ENCODE peak calls at places on chromosomes 16 and 17, in seven cellular contexts. E is PC-9, R is PC-3, D is mammary epithelial cell, O is fibroblast of lung, L is neural progenitor cell, K is GM23338. N is an unnamed sample. For H4K20me1, the result is how much of the 10 kb centered on the place peaks cover.

GRCh38 chr17:13104576-13104975 is 86.7 kb upstream of the ELAC2 start:
- DNase-seq in E (no peak), R (peak), D (no peak), O (no peak), L (no peak), K (no peak), N (no peak)

GRCh38 chr17:83071365-83071764 is 8.0 kb upstream of the METRNL start:
- DNase-seq in E (no peak), R (no peak), D (no peak), O (no peak), L (no peak), K (no peak), N (no peak)

GRCh38 chr16:85570213-85570734 is 42.8 kb upstream of the GSE1 start:
- DNase-seq in E (peak), R (peak), D (peak), O (no peak), L (no peak), K (no peak), N (no peak)

GRCh38 chr16:85316321-85316919 is 204.1 kb upstream of the CIBAR2 start:
- DNase-seq in E (peak), R (peak), D (peak), O (peak), L (peak), K (peak), N (peak)

GRCh38 chr16:8108991-8109509 is 481.3 kb downstream of the TMEM114 start:
- DNase-seq in E (peak), R (no peak), D (no peak), O (no peak), L (no peak), K (no peak), N (no peak)

GRCh38 chr17:20022701-20023100 is 13.5 kb downstream of the SPECC1 start:
- DNase-seq in E (no peak), R (no peak), D (no peak), O (no peak), L (no peak), K (no peak), N (no peak)

GRCh38 chr17:57782051-57782490 is 37.0 kb upstream of the CCDC182 start:
- DNase-seq in E (no peak), R (no peak), D (no peak), O (no peak), L (peak), K (peak), N (no peak)

GRCh38 chr17:65529761-65530157 is 31.7 kb downstream of the AXIN2 start:
- DNase-seq in E (no peak), R (no peak), D (no peak), O (no peak), L (no peak), K (peak), N (no peak)

GRCh38 chr17:20986767-20987510 is 55.9 kb downstream of the USP22 start:
- DNase-seq in E (no peak), R (no peak), D (no peak), O (no peak), L (no peak), K (no peak), N (no peak)

GRCh38 chr17:42677921-42678781 is 1.4 kb upstream of the PLEKHH3 start:
- DNase-seq in E (peak), R (peak), D (peak), O (peak), L (peak), K (peak), N (no peak)

GRCh38 chr16:19520861-19521331 is 1.0 kb downstream of the GDE1 start:
- DNase-seq in E (peak), R (peak), D (peak), O (peak), L (no peak), K (no peak), N (no peak)

GRCh38 chr16:556479-557173 is 3.6 kb upstream of the PRR35 start:
- DNase-seq in E (no peak), R (no peak), D (no peak), O (no peak), L (no peak), K (no peak), N (no peak)

GRCh38 chr16:20898938-20899502 is 1.1 kb downstream of the DCUN1D3 start:
- DNase-seq in E (no peak), R (no peak), D (peak), O (peak), L (no peak), K (no peak), N (no peak)

GRCh38 chr17:43385046-43385831 is 13.6 kb upstream of the ARL4D start:
- DNase-seq in E (no peak), R (no peak), D (no peak), O (no peak), L (no peak), K (no peak), N (no peak)

GRCh38 chr16:30928390-30928789 is 5.0 kb downstream of the FBXL19 start:
- DNase-seq in E (no peak), R (no peak), D (no peak), O (no peak), L (no peak), K (no peak), N (no peak)

GRCh38 chr17:67281053-67281452 is 36.1 kb upstream of the HELZ start:
- DNase-seq in E (no peak), R (no peak), D (no peak), O (no peak), L (no peak), K (peak), N (no peak)

GRCh38 chr17:72305472-72305871 is 184.7 kb downstream of the SOX9 start:
- DNase-seq in E (no peak), R (no peak), D (no peak), O (no peak), L (no peak), K (no peak), N (no peak)

GRCh38 chr16:58421529-58421928 is 29.3 kb downstream of the GINS3 start:
- DNase-seq in E (peak), R (peak), D (peak), O (no peak), L (no peak), K (no peak), N (no peak)

GRCh38 chr17:39757931-39758873 is 20.5 kb downstream of the GRB7 start:
- DNase-seq in E (no peak), R (no peak), D (no peak), O (no peak), L (no peak), K (no peak), N (no peak)

GRCh38 chr17:32998893-32999240 is 7.2 kb downstream of the SPACA3 start:
- DNase-seq in E (no peak), R (peak), D (peak), O (peak), L (no peak), K (no peak), N (no peak)

GRCh38 chr16:4101421-4102275 is 14.6 kb downstream of the ADCY9 start:
- DNase-seq in E (no peak), R (no peak), D (no peak), O (no peak), L (no peak), K (no peak), N (no peak)

GRCh38 chr17:21199856-21200255 is 14.1 kb downstream of the TMEM11 start:
- DNase-seq in E (no peak), R (no peak), D (no peak), O (no peak), L (peak), K (peak), N (no peak)

GRCh38 chr16:87160218-87160617 is 157.0 kb downstream of the C16orf95 start:
- DNase-seq in E (no peak), R (no peak), D (peak), O (peak), L (no peak), K (no peak), N (no peak)

GRCh38 chr16:13158427-13158826 is 257.0 kb downstream of the SHISA9 start:
- DNase-seq in E (no peak), R (no peak), D (no peak), O (no peak), L (no peak), K (no peak), N (no peak)

GRCh38 chr17:17388657-17389496 is 85.7 kb downstream of the NT5M start:
- DNase-seq in E (no peak), R (no peak), D (no peak), O (no peak), L (no peak), K (no peak), N (no peak)

GRCh38 chr16:75064403-75065148 is 52.0 kb downstream of the LDHD start:
- DNase-seq in E (peak), R (peak), D (no peak), O (no peak), L (no peak), K (no peak), N (no peak)

GRCh38 chr16:1832831-1833454 is 5.9 kb downstream of the FAHD1 start:
- DNase-seq in E (no peak), R (no peak), D (peak), O (no peak), L (no peak), K (no peak), N (no peak)

GRCh38 chr16:27367463-27368357 is 34.3 kb upstream of the IL21R start:
- DNase-seq in E (peak), R (peak), D (peak), O (peak), L (peak), K (peak), N (no peak)

GRCh38 chr16:30394603-30395154 is 541 bp upstream of the ZNF48 start:
- DNase-seq in E (no peak), R (no peak), D (no peak), O (no peak), L (peak), K (peak), N (no peak)

GRCh38 chr16:5615868-5616642 is 518.5 kb upstream of the EEF2KMT start:
- DNase-seq in E (peak), R (peak), D (no peak), O (no peak), L (peak), K (peak), N (no peak)

GRCh38 chr16:57529324-57530103 is 6.9 kb downstream of the CCDC102A start:
- DNase-seq in E (no peak), R (no peak), D (no peak), O (no peak), L (no peak), K (peak), N (no peak)

GRCh38 chr16:66414891-66415290 is 12.2 kb upstream of the BEAN1 start:
- DNase-seq in E (no peak), R (peak), D (peak), O (no peak), L (no peak), K (no peak), N (no peak)

GRCh38 chr17:14471052-14471451 is 170.2 kb downstream of the HS3ST3B1 start:
- DNase-seq in E (no peak), R (peak), D (peak), O (peak), L (no peak), K (no peak), N (no peak)

GRCh38 chr17:16439867-16440351 is 24.5 kb downstream of the TRPV2 start:
- DNase-seq in E (no peak), R (peak), D (no peak), O (no peak), L (no peak), K (no peak), N (no peak)

GRCh38 chr17:53719229-53719628 is 103.5 kb upstream of the KIF2B start:
- DNase-seq in E (no peak), R (no peak), D (peak), O (no peak), L (no peak), K (no peak), N (no peak)

DNA sequence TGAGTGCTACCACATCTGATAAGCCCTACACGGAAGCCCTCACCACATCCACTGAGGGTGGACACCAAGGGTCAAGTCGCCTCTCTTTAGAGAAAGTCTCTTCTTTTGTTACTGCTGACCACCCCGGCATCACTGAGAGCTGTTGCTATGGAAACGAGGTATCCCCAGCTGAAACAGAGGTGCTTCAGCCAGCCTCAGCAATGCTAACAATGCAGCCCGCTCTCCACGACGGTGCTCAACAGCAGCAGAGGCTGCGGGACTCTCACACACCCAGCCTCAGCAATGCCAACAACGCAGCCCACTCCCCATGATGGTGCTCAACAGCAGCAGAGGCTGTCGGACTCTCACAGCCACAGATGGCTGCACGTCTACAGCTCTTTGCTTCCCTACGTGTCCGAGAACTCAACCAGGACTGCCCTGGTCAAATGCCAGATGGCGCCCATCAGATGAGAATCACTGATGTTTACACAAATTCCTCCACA is 41.4 kb downstream of the VPS53 start:
- DNase-seq in E (no peak), R (no peak), D (no peak), O (peak), L (peak), K (peak), N (no peak)
- H2AFZ ChIP-seq in E (no peak), R (no peak), D (no peak), O (no peak), L (no peak), K (no peak), N (no peak)

GRCh38 chr17:73820686-73821448 is 176.6 kb upstream of the SDK2 start:
- DNase-seq in E (no peak), R (no peak), D (no peak), O (no peak), L (peak), K (peak), N (no peak)

GRCh38 chr17:73819440-73820395 is 175.5 kb upstream of the SDK2 start:
- DNase-seq in E (no peak), R (no peak), D (no peak), O (no peak), L (no peak), K (no peak), N (no peak)

GRCh38 chr17:73823684-73824083 is 179.4 kb upstream of the SDK2 start:
- DNase-seq in E (no peak), R (no peak), D (no peak), O (peak), L (no peak), K (no peak), N (no peak)

GRCh38 chr17:73822371-73822770 is 178.1 kb upstream of the SDK2 start:
- DNase-seq in E (no peak), R (no peak), D (no peak), O (no peak), L (no peak), K (no peak), N (no peak)

DNA sequence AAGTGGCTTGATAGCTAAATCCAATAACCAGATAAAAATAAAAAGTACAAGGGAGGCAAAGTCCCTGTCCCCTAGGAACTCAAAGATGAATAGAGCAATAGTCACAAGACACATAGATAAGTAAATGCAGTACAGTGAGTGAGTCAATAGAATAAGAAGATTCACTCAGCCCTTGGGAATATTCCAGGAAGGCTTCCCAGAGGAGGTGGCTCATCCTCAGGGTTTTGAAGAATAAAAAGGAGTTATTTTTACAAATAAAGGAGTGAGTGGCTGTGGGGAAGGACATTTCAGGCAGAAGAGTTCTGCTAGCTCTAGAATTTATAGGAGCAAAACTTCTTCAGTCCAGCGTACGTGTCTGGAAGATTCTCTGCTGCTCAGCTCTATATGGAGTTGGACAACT is 177.4 kb upstream of the SDK2 start:
- DNase-seq in E (no peak), R (no peak), D (no peak), O (no peak), L (no peak), K (no peak), N (no peak)
- H4K20me1 ChIP-seq in E (under half), R (under half), D (under half), O (under half), L (under half), K (under half), N (under half)

GRCh38 chr17:48144976-48145798 is 37.6 kb downstream of the SNX11 start:
- DNase-seq in E (no peak), R (no peak), D (no peak), O (no peak), L (no peak), K (no peak), N (no peak)

GRCh38 chr17:48148029-48148759 is 40.6 kb downstream of the SNX11 start:
- DNase-seq in E (no peak), R (no peak), D (no peak), O (no peak), L (no peak), K (no peak), N (no peak)

GRCh38 chr17:48150602-48151001 is 43.0 kb downstream of the SNX11 start:
- DNase-seq in E (no peak), R (no peak), D (no peak), O (no peak), L (no peak), K (no peak), N (no peak)

GRCh38 chr17:48150107-48150463 is 42.5 kb downstream of the SNX11 start:
- DNase-seq in E (no peak), R (no peak), D (no peak), O (no peak), L (no peak), K (no peak), N (no peak)

DNA sequence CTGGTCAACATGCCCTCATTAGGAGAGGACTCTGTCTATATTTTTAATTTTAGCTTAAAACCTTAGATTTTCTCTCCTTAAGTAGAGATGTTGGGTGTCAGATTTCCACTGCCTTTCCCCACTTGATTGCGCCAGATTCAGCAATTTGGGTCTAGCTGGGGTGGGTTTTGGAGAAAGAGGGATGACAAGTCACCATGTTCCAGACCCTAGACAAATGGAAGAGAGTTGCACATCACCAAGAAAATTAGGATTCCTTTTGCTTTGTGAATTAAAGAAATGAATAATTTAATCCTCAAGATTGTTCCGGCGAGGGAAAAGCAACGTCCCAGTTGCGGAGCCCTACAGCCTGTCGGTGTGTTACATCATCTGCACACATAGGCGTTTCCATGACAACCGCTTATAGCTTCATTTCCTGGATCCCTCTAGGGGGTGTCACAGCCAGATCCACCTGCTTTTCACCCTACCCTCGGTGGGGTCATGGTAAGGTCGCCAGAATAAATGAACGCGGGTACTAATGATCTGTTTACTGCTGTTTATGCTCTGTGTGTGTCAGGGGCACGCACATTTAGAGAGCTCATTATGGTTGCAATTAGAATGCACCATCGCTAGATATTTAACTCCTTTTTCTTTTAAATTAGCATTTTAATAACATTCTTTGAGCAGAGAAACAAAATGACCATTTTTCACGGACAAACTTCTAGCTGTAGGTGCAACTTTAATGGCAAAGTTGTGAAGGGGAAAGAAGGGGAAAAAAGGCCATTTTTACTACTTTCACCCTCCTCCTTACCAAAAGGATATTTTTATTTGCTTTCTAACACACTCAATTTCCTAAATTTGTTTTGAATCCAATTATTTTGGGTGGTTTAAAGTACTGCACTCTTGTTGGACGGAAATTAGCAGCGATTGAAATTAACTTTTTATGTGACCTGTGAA is 41.9 kb downstream of the SNX11 start:
- DNase-seq in E (no peak), R (no peak), D (no peak), O (peak), L (peak), K (peak), N (no peak)
- TF ChIP-seq EZH2 in E (no peak), R (no peak), D (no peak), O (no peak), L (no peak), K (no peak), N (peak)

GRCh38 chr16:79093554-79093967 is 507.0 kb downstream of the MAF start:
- DNase-seq in E (no peak), R (no peak), D (no peak), O (no peak), L (no peak), K (no peak), N (no peak)
- H2AFZ ChIP-seq in E (no peak), R (no peak), D (no peak), O (no peak), L (no peak), K (peak), N (no peak)

DNA sequence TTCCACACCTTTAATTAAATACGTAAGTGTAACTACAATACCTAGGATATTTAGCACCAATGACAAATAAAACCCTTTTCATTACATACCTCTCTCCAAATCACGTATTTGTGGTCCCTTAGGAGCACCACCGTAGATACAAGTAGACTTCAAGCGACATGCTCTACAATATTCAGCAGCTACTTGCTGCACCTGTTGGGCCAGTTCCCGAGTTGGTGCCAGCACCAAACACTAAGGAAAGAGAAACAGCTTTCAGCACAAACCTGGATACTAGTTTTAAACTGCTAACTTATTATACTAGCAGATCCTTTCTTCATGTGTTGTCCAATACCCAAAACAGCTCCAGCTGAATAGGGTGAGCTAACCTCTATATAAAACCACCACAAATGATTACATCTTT is 2.7 kb downstream of the DDX5 start:
- DNase-seq in E (no peak), R (no peak), D (no peak), O (no peak), L (no peak), K (no peak), N (no peak)
- H4K20me1 ChIP-seq in E (half or more), R (half or more), D (under half), O (under half), L (half or more), K (half or more), N (under half)

DNA sequence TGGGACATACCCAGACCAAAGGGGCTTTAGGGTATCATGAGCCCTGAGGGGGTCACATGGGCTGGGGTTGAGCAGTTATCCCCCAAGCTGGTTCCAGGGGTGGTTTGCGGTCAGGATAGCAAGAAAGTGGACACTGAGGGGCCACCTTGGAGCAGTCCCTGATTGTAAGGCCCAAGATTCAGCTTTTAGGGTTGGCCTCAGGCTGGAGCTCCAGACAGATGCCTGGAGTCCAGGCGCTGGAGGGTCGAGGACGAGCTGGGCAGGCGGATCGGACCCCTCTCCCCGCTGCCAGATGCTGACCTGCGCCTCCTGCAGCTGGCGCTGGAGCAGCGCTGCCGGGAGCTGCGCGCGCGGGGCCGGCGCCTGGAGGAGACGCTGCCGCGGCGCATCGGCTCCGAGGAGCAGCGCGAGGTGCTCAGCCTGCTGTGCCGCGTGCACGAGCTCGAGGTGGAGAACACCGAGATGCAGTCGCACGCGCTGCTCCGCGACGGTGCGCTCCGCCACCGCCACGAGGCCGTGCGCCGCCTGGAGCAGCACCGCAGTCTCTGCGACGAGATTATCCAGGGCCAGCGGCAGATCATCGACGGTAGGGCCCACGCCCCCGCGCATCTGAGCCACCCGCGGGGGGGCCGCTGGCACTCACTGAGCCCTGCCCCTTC is 10.0 kb downstream of the BTBD17 start:
- DNase-seq in E (no peak), R (no peak), D (no peak), O (no peak), L (peak), K (peak), N (no peak)
- TF ChIP-seq EZH2 in E (no peak), R (no peak), D (no peak), O (no peak), L (no peak), K (no peak), N (no peak)